ENCODE peak calls at places on chromosomes 1 and 21, in seven cellular contexts. One of them, this sample, is unnamed.

GRCh38 chr1:94225845-94226244 is 11.5 kb downstream of the ARHGAP29 start:
- DNase-seq in GDM1: no peak
- DNase-seq in nucleus accumbens: no peak
- DNase-seq in psoas muscle: no peak
- DNase-seq in endodermal cell: no peak
- DNase-seq in AG09309: no peak
- DNase-seq in activated T-cell treated with anti-CD3 and anti-CD28 coated beads, Interleukin-2, amount 50 U/mL, for 72 hours: no peak
- DNase-seq in this sample: no peak

GRCh38 chr1:244735854-244736561 is 83.1 kb downstream of the DESI2 start:
- DNase-seq in endodermal cell: no peak
- DNase-seq in activated T-cell treated with anti-CD3 and anti-CD28 coated beads, Interleukin-2, amount 50 U/mL, for 72 hours: peak; percentile 39
- DNase-seq in psoas muscle: no peak
- DNase-seq in nucleus accumbens: no peak
- DNase-seq in AG09309: no peak
- DNase-seq in GDM1: no peak
- DNase-seq in this sample: no peak

GRCh38 chr1:232511172-232511571 is 118.8 kb downstream of the SIPA1L2 start:
- DNase-seq in AG09309: no peak
- DNase-seq in psoas muscle: no peak
- DNase-seq in nucleus accumbens: no peak
- DNase-seq in GDM1: no peak
- DNase-seq in endodermal cell: no peak
- DNase-seq in activated T-cell treated with anti-CD3 and anti-CD28 coated beads, Interleukin-2, amount 50 U/mL, for 72 hours: no peak
- DNase-seq in this sample: no peak

GRCh38 chr1:29849038-29849750 is 612.9 kb downstream of the PTPRU start:
- DNase-seq in GDM1: no peak
- DNase-seq in AG09309: no peak
- DNase-seq in nucleus accumbens: no peak
- DNase-seq in psoas muscle: no peak
- DNase-seq in endodermal cell: peak; percentile 88
- DNase-seq in activated T-cell treated with anti-CD3 and anti-CD28 coated beads, Interleukin-2, amount 50 U/mL, for 72 hours: peak; percentile 48
- DNase-seq in this sample: peak; percentile 6

GRCh38 chr1:52140633-52141512 is 1.0 kb upstream of the ZFYVE9 start:
- DNase-seq in activated T-cell treated with anti-CD3 and anti-CD28 coated beads, Interleukin-2, amount 50 U/mL, for 72 hours: no peak
- DNase-seq in endodermal cell: no peak
- DNase-seq in nucleus accumbens: no peak
- DNase-seq in GDM1: no peak
- DNase-seq in psoas muscle: no peak
- DNase-seq in AG09309: no peak
- DNase-seq in this sample: no peak

GRCh38 chr1:67682659-67683197 is 2.3 kb upstream of the GADD45A start:
- DNase-seq in nucleus accumbens: no peak
- DNase-seq in GDM1: no peak
- DNase-seq in activated T-cell treated with anti-CD3 and anti-CD28 coated beads, Interleukin-2, amount 50 U/mL, for 72 hours: no peak
- DNase-seq in psoas muscle: no peak
- DNase-seq in AG09309: peak; percentile 71
- DNase-seq in endodermal cell: no peak
- DNase-seq in this sample: peak; percentile 96

GRCh38 chr1:8202182-8202905 is 115.6 kb upstream of the SLC45A1 start:
- DNase-seq in AG09309: no peak
- DNase-seq in nucleus accumbens: no peak
- DNase-seq in endodermal cell: no peak
- DNase-seq in GDM1: no peak
- DNase-seq in activated T-cell treated with anti-CD3 and anti-CD28 coated beads, Interleukin-2, amount 50 U/mL, for 72 hours: no peak
- DNase-seq in psoas muscle: peak; percentile 59
- DNase-seq in this sample: peak; percentile 94

GRCh38 chr1:59198565-59198964 is 98.3 kb upstream of the FGGY start:
- DNase-seq in psoas muscle: peak; percentile 57
- DNase-seq in activated T-cell treated with anti-CD3 and anti-CD28 coated beads, Interleukin-2, amount 50 U/mL, for 72 hours: no peak
- DNase-seq in AG09309: peak; percentile 57
- DNase-seq in GDM1: no peak
- DNase-seq in endodermal cell: no peak
- DNase-seq in nucleus accumbens: no peak
- DNase-seq in this sample: peak; percentile 66

GRCh38 chr21:34544032-34544496 is 32.1 kb upstream of the KCNE1 start:
- DNase-seq in AG09309: no peak
- DNase-seq in GDM1: peak; percentile 15
- DNase-seq in nucleus accumbens: no peak
- DNase-seq in psoas muscle: no peak
- DNase-seq in endodermal cell: peak; percentile 91
- DNase-seq in activated T-cell treated with anti-CD3 and anti-CD28 coated beads, Interleukin-2, amount 50 U/mL, for 72 hours: peak; percentile 45
- DNase-seq in this sample: peak; percentile 61